ENCODE peak calls at places on chromosomes 12 and 14, in five cellular contexts. N is K562, D is progenitor cell of endocrine pancreas, I is H7, W is suprapubic skin. E is an unnamed sample.

GRCh38 chr12:90090929-90091651 is 382.5 kb upstream of the ATP2B1 start:
- DNase-seq in I (no peak), N (peak; percentile 31), D (no peak), W (peak; percentile 65), E (no peak)

GRCh38 chr12:124392991-124393790 is 98.3 kb downstream of the RFLNA start:
- DNase-seq in N (no peak), I (peak; percentile 87), W (peak; percentile 90), D (no peak), E (peak; percentile 93)

GRCh38 chr12:1930816-1931597 is 12.6 kb upstream of the CACNA2D4 start:
- DNase-seq in I (peak; percentile 26), N (no peak), W (no peak), D (no peak), E (peak; percentile 33)

GRCh38 chr14:99537399-99537798 is 56.2 kb downstream of the CCNK start:
- DNase-seq in N (no peak), I (peak; percentile 89), W (no peak), D (no peak), E (no peak)

GRCh38 chr12:2334291-2335088 is 281.7 kb downstream of the CACNA1C start:
- DNase-seq in W (no peak), N (peak; percentile 24), I (no peak), D (no peak), E (no peak)

GRCh38 chr12:27426743-27427142 is 19.8 kb upstream of the SMCO2 start:
- DNase-seq in D (no peak), I (no peak), W (no peak), N (no peak), E (no peak)

GRCh38 chr12:123532808-123533649 is 490 bp downstream of the RILPL1 start:
- DNase-seq in N (peak; percentile 54), W (peak; percentile 74), D (peak; percentile 34), I (peak; percentile 85), E (peak; percentile 78)

GRCh38 chr14:106518054-106518943 is 991.9 kb downstream of the TMEM121 start:
- DNase-seq in I (no peak), D (no peak), W (no peak), N (peak; percentile 37), E (no peak)

GRCh38 chr14:93017341-93017797 is 94.4 kb downstream of the CHGA start:
- DNase-seq in D (no peak), N (no peak), I (no peak), W (no peak), E (no peak)

GRCh38 chr12:29159690-29160089 is 10.6 kb downstream of the FAR2 start:
- DNase-seq in W (no peak), D (no peak), N (no peak), I (no peak), E (no peak)

GRCh38 chr12:119911147-119911546 is 34.0 kb upstream of the CIT start:
- DNase-seq in I (no peak), D (no peak), W (no peak), N (no peak), E (no peak)